ENCODE peak calls at places on chromosomes 6 and 20, in seven cellular contexts. Q is IMR-90, W is K562, C is A549, K is SK-N-SH, R is H1, N is HepG2. B is an unnamed sample.

GRCh38 chr20:5177071-5177470 is 50.3 kb downstream of the CDS2 start:
- DNase-seq in K (no peak), C (no peak), N (no peak), Q (no peak), W (no peak), R (no peak), B (no peak)

GRCh38 chr6:168908166-168908565 is 345.5 kb downstream of the THBS2 start:
- DNase-seq in Q (peak), W (no peak), K (no peak), R (no peak), N (no peak), C (no peak), B (no peak)

GRCh38 chr20:18739785-18740184 is 73.8 kb upstream of the SCP2D1 start:
- DNase-seq in N (no peak), W (peak), R (no peak), Q (peak), K (peak), C (no peak), B (no peak)

GRCh38 chr20:61682998-61683681 is 382.5 kb downstream of the TAF4 start:
- DNase-seq in K (no peak), C (no peak), N (no peak), W (no peak), Q (peak), R (no peak), B (no peak)

GRCh38 chr20:16367948-16368560 is 205.2 kb downstream of the KIF16B start:
- DNase-seq in R (no peak), N (no peak), C (no peak), Q (no peak), K (no peak), W (no peak), B (no peak)

GRCh38 chr6:100622907-100623692 is 158.4 kb upstream of the SIM1 start:
- DNase-seq in C (no peak), N (no peak), K (no peak), W (no peak), R (no peak), Q (peak), B (no peak)

GRCh38 chr20:24958506-24959385 is 9.7 kb downstream of the CST7 start:
- DNase-seq in W (no peak), C (no peak), R (no peak), K (no peak), Q (no peak), N (no peak), B (no peak)

GRCh38 chr20:2348336-2348735 is 32.4 kb upstream of the TGM6 start:
- DNase-seq in C (no peak), Q (no peak), K (no peak), N (no peak), R (no peak), W (no peak), B (no peak)

GRCh38 chr6:12420626-12421025 is 130.5 kb downstream of the EDN1 start:
- DNase-seq in N (no peak), W (no peak), Q (peak), C (peak), K (no peak), R (no peak), B (no peak)

GRCh38 chr6:32763417-32763816 is at the start of gene HLA-DQB2:
- DNase-seq in R (no peak), W (no peak), K (no peak), Q (no peak), C (no peak), N (no peak), B (no peak)

GRCh38 chr20:45940053-45940452 is 5.6 kb downstream of the PCIF1 start:
- DNase-seq in W (no peak), R (no peak), C (no peak), K (no peak), Q (no peak), N (no peak), B (no peak)

GRCh38 chr6:122845916-122846632 is 57.0 kb downstream of the SMPDL3A start:
- DNase-seq in K (no peak), R (no peak), Q (peak), C (no peak), N (no peak), W (no peak), B (no peak)

GRCh38 chr6:33297406-33297955 is 1.3 kb downstream of the RGL2 start:
- DNase-seq in R (peak), N (no peak), Q (no peak), C (no peak), K (peak), W (peak), B (no peak)

GRCh38 chr6:99736302-99736701 is 129.7 kb downstream of the PRDM13 start:
- DNase-seq in N (no peak), K (no peak), W (peak), C (peak), R (no peak), Q (no peak), B (no peak)

DNA sequence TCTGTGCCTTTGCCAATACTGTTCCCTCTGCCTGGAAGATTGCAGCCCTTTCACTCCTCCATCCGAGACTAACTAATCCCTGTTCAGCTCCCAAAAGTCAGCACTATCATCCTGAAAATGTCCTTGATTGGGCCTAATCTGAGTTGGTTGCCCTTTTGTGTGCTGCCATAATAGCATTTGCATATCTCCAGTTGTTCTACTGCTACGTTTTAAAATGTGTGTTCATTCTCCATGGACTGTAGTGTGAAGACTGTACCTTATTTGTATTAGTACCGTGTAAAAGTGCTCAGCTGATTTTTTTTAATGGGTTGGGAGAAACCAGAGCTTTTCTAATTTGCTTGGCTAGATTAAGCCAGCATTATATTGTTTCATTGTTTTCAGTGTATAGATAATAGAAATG is 401.3 kb downstream of the LAMA2 start:
- DNase-seq in C (no peak), K (no peak), R (no peak), N (no peak), Q (no peak), W (no peak), B (no peak)
- TF ChIP-seq RAD21 in C (no peak), K (no peak), R (no peak), N (no peak), Q (no peak), W (no peak), B (no peak)

GRCh38 chr6:125510405-125510804 is 208.6 kb upstream of the HDDC2 start:
- DNase-seq in C (no peak), R (no peak), N (no peak), Q (no peak), K (no peak), W (no peak), B (no peak)

GRCh38 chr6:125508793-125509192 is 207.0 kb upstream of the HDDC2 start:
- DNase-seq in C (no peak), W (no peak), K (no peak), Q (no peak), N (no peak), R (no peak), B (no peak)

GRCh38 chr6:125509477-125509876 is 207.7 kb upstream of the HDDC2 start:
- DNase-seq in C (no peak), R (no peak), Q (no peak), K (no peak), W (no peak), N (no peak), B (no peak)

GRCh38 chr6:125511809-125512341 is 210.1 kb upstream of the HDDC2 start:
- DNase-seq in K (no peak), N (peak), Q (no peak), W (no peak), C (peak), R (no peak), B (no peak)

GRCh38 chr6:125507987-125508655 is 206.4 kb upstream of the HDDC2 start:
- DNase-seq in C (no peak), W (no peak), K (no peak), N (peak), R (no peak), Q (no peak), B (no peak)
- TF ChIP-seq USF2 in C (no peak), W (no peak), K (no peak), N (no peak), R (no peak), Q (no peak), B (no peak)

GRCh38 chr6:167735498-167736201 is 91.1 kb upstream of the AFDN start:
- DNase-seq in W (no peak), Q (no peak), C (no peak), R (no peak), K (no peak), N (peak), B (no peak)
- TF ChIP-seq RAD21 in W (no peak), Q (no peak), C (no peak), R (no peak), K (no peak), N (no peak), B (no peak)

DNA sequence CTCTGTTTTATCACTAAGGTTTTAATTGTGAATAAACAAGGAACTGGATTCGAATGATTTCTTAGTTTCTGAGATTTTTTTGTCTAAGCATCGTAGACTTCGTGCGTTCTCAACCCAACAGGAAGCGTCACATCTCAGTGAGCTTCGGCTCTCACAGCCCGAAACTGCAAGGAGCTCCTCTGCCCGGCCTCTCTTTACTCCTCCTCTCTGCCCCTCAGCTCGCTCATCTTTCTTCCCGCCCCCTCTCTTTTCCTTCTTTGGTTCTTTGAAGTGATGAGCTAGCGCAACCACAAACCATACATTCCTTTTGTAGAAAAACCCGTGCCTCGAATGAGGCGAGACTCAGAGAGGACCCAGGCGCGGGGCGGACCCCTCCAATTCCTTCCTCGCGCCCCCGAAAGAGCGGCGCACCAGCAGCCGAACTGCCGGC is 480 bp upstream of the NT5E start:
- DNase-seq in R (no peak), Q (peak), C (peak), K (no peak), N (no peak), W (no peak), B (peak)
- TF ChIP-seq USF2 in R (no peak), Q (no peak), C (no peak), K (no peak), N (no peak), W (no peak), B (no peak)

GRCh38 chr20:34704177-34705007 is at the start of gene TP53INP2:
- DNase-seq in N (peak), C (peak), K (peak), Q (peak), R (peak), W (peak), B (no peak)

GRCh38 chr20:34705008-34705382 is 851 bp downstream of the TP53INP2 start:
- DNase-seq in Q (no peak), R (no peak), N (no peak), K (no peak), W (no peak), C (no peak), B (no peak)

GRCh38 chr20:34705383-34706021 is 1.4 kb downstream of the TP53INP2 start:
- DNase-seq in W (peak), Q (peak), C (peak), K (no peak), N (peak), R (no peak), B (no peak)

GRCh38 chr20:34706912-34707784 is 3.0 kb downstream of the TP53INP2 start:
- DNase-seq in C (no peak), W (no peak), R (no peak), K (no peak), N (peak), Q (no peak), B (no peak)

GRCh38 chr20:34706022-34706875 is 2.1 kb downstream of the TP53INP2 start:
- DNase-seq in Q (no peak), C (no peak), N (no peak), W (no peak), K (no peak), R (no peak), B (no peak)
- TF ChIP-seq RAD21 in Q (no peak), C (no peak), N (no peak), W (no peak), K (no peak), R (no peak), B (no peak)

GRCh38 chr6:4805553-4806307 is 29.5 kb downstream of the CDYL start:
- DNase-seq in K (peak), R (peak), N (peak), C (peak), Q (peak), W (no peak), B (no peak)
- TF ChIP-seq USF2 in K (no peak), R (no peak), N (no peak), C (no peak), Q (no peak), W (no peak), B (no peak)

DNA sequence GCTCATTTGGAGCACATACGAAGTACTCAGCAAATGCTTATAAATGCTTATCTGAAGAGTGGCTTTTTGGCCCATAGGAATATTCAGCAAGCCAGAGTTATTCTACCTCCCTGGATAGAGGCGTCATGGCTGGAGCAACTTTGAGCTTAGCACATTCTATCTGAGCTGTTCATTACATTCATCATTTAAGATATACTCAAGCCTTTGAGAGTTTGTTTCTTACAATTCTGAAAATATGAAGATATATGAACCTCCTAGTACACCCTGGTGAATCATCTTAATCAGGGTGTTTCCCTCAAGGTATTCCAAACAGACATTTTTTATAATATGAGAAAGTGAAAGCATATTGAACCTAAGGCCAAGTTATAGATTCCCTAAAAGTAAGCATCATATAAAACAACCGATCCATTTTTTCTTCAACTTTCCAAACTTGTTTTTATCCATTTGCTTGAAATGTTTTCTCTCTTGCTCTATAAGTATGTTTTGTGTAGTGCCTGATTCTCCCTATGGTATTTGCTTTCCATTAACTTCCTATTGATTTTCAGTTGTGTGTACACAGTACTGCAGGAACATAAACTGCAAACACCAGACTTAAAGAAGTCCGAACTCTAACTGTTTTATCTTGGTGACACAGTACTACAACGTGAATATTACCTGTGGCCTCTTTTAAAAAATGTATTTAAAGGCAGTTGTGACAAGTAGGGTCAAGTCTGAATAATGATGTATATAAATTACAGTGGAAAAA is 139.7 kb upstream of the PTPRK start:
- DNase-seq in C (no peak), Q (no peak), N (no peak), K (no peak), R (no peak), W (no peak), B (no peak)
- TF ChIP-seq RAD21 in C (no peak), Q (no peak), N (no peak), K (no peak), R (no peak), W (no peak), B (no peak)

GRCh38 chr6:3732345-3733141 is 19.0 kb downstream of the PXDC1 start:
- DNase-seq in C (peak), N (peak), K (peak), R (peak), Q (peak), W (peak), B (no peak)
- TF ChIP-seq USF2 in C (no peak), N (no peak), K (no peak), R (no peak), Q (no peak), W (no peak), B (no peak)